ENCODE peak calls at places on chromosomes 4 and X, in four cellular contexts. F is neural progenitor cell; B is Panc1; G is activated CD8-positive, alpha-beta memory T cell treated with anti-CD3 and anti-CD28 coated beads, Interleukin-2, amount 50 U/mL, for 4 hours. T is an unnamed sample.

GRCh38 chr4:77104405-77105292 is 28.9 kb upstream of the CCNI start:
- DNase-seq in F (no peak), B (no peak), G (no peak), T (peak)

GRCh38 chr4:125710766-125711165 is 396.0 kb downstream of the FAT4 start:
- DNase-seq in F (no peak), B (no peak), G (no peak), T (no peak)

GRCh38 chr4:83358410-83358809 is 23.8 kb upstream of the HPSE start:
- DNase-seq in F (no peak), B (no peak), G (no peak), T (no peak)

GRCh38 chrX:113868169-113868568 is 715.7 kb upstream of the HTR2C start:
- DNase-seq in F (no peak), B (no peak), G (no peak), T (no peak)

GRCh38 chrX:49155900-49156837 is 6.4 kb upstream of the MAGIX start:
- DNase-seq in F (peak), B (no peak), G (peak), T (peak)

GRCh38 chr4:104408893-104409292 is 85.8 kb downstream of the CXXC4 start:
- DNase-seq in F (no peak), B (no peak), G (no peak), T (no peak)

GRCh38 chrX:151713859-151714258 is 2.0 kb upstream of the FATE1 start:
- DNase-seq in F (peak), B (peak), G (no peak), T (no peak)

GRCh38 chr4:109872065-109872464 is 24.2 kb downstream of the LRIT3 start:
- DNase-seq in F (no peak), B (no peak), G (no peak), T (no peak)

GRCh38 chrX:44876076-44876475 is 3.1 kb downstream of the KDM6A start:
- DNase-seq in F (no peak), B (no peak), G (no peak), T (no peak)

GRCh38 chrX:22666441-22666840 is 333.3 kb upstream of the DDX53 start:
- DNase-seq in F (peak), B (no peak), G (no peak), T (no peak)

GRCh38 chr4:113522433-113522832 is 239.1 kb downstream of the CAMK2D start:
- DNase-seq in F (no peak), B (no peak), G (no peak), T (no peak)

GRCh38 chr4:1578968-1579833 is 104.9 kb downstream of the FAM53A start:
- DNase-seq in F (peak), B (peak), G (peak), T (peak)

GRCh38 chrX:121871122-121871521 is 823.7 kb downstream of the GLUD2 start:
- DNase-seq in F (no peak), B (no peak), G (no peak), T (no peak)

GRCh38 chr4:128454281-128455075 is 166.9 kb upstream of the PGRMC2 start:
- DNase-seq in F (peak), B (peak), G (peak), T (peak)

GRCh38 chr4:64960516-64960915 is 551.3 kb upstream of the TECRL start:
- DNase-seq in F (no peak), B (no peak), G (no peak), T (no peak)

GRCh38 chr4:3215256-3215655 is 33.7 kb upstream of the MSANTD1 start:
- DNase-seq in F (no peak), B (no peak), G (no peak), T (peak)

GRCh38 chr4:188534917-188535316 is 395.7 kb downstream of the TRIML1 start:
- DNase-seq in F (no peak), B (no peak), G (no peak), T (no peak)

GRCh38 chr4:151417164-151417571 is 8.2 kb downstream of the FHIP1A start:
- DNase-seq in F (peak), B (no peak), G (no peak), T (no peak)

GRCh38 chrX:130083107-130083490 is 27.2 kb downstream of the ELF4 start:
- DNase-seq in F (peak), B (no peak), G (no peak), T (no peak)

GRCh38 chr4:8117278-8117682 is 41.3 kb downstream of the ABLIM2 start:
- DNase-seq in F (peak), B (no peak), G (no peak), T (peak)

GRCh38 chrX:19769467-19769866 is 117.9 kb downstream of the SH3KBP1 start:
- DNase-seq in F (no peak), B (no peak), G (no peak), T (no peak)

GRCh38 chrX:24515447-24515846 is 50.4 kb downstream of the PDK3 start:
- DNase-seq in F (peak), B (no peak), G (no peak), T (no peak)

GRCh38 chr4:113974467-113974866 is 5.0 kb downstream of the ARSJ start:
- DNase-seq in F (no peak), B (no peak), G (no peak), T (no peak)

T was measured in Peyer's patch.